ENCODE peak calls at places on chromosomes 7 and 10, in seven cellular contexts. P, E, C, Y, U, D and B are unnamed samples.

GRCh38 chr10:109912335-109913282 is 10.7 kb downstream of the XPNPEP1 start:
- DNase-seq in C (no peak), Y (no peak), D (no peak), P (no peak), E (no peak), U (no peak), B (no peak)

GRCh38 chr10:49700997-49701396 is 21.5 kb downstream of the C10orf53 start:
- DNase-seq in D (no peak), U (no peak), P (no peak), C (no peak), E (no peak), Y (no peak), B (no peak)

GRCh38 chr10:113261130-113261529 is 291.7 kb upstream of the HABP2 start:
- DNase-seq in P (no peak), Y (no peak), U (no peak), D (no peak), C (no peak), E (no peak), B (no peak)

GRCh38 chr10:20466731-20467130 is 430.4 kb downstream of the NEBL start:
- DNase-seq in C (no peak), Y (no peak), P (no peak), U (no peak), E (peak; percentile 9), D (no peak), B (no peak)

GRCh38 chr10:116654816-116655215 is 34.1 kb downstream of the PNLIPRP2 start:
- DNase-seq in C (no peak), E (no peak), U (no peak), D (no peak), Y (peak; percentile 31), P (no peak), B (no peak)

GRCh38 chr7:154698726-154699291 is 304.1 kb downstream of the PAXIP1 start:
- DNase-seq in E (no peak), U (no peak), Y (peak; percentile 14), C (no peak), D (no peak), P (no peak), B (no peak)

GRCh38 chr10:123141791-123142700 is 5.9 kb upstream of the HMX2 start:
- DNase-seq in U (no peak), P (no peak), C (no peak), E (no peak), Y (no peak), D (no peak), B (no peak)

GRCh38 chr10:125556884-125557283 is 126.1 kb downstream of the TEX36 start:
- DNase-seq in C (no peak), U (no peak), D (no peak), E (no peak), P (no peak), Y (no peak), B (no peak)

GRCh38 chr10:71494470-71494869 is 97.8 kb downstream of the CDH23 start:
- DNase-seq in D (no peak), P (no peak), Y (no peak), E (no peak), U (no peak), C (no peak), B (no peak)

GRCh38 chr10:33067917-33068316 is 109.9 kb upstream of the ITGB1 start:
- DNase-seq in E (no peak), P (no peak), Y (no peak), C (no peak), U (no peak), D (no peak), B (no peak)

GRCh38 chr7:130208511-130208910 is 851 bp downstream of the SSMEM1 start:
- DNase-seq in C (no peak), D (no peak), U (no peak), P (no peak), Y (no peak), E (no peak), B (no peak)

GRCh38 chr7:87876040-87876758 is at the start of the genes DBF4 and SLC25A40:
- DNase-seq in D (peak; percentile 94), E (peak; percentile 49), P (peak; percentile 95), Y (peak; percentile 96), C (peak; percentile 96), U (peak; percentile 84), B (peak; percentile 96)

GRCh38 chr10:12252882-12253546 is 57.0 kb downstream of the CDC123 start:
- DNase-seq in E (no peak), C (no peak), P (no peak), U (no peak), Y (peak; percentile 65), D (no peak), B (no peak)

GRCh38 chr10:102233997-102234396 is 7.3 kb downstream of the PITX3 start:
- DNase-seq in P (no peak), Y (no peak), D (no peak), C (no peak), E (no peak), U (no peak), B (no peak)

GRCh38 chr10:110040767-110041478 is 33.1 kb downstream of the ADD3 start:
- DNase-seq in D (no peak), P (no peak), C (no peak), Y (peak; percentile 3), U (no peak), E (no peak), B (no peak)

GRCh38 chr10:125000366-125001312 is 58.7 kb downstream of the ZRANB1 start:
- DNase-seq in D (no peak), Y (no peak), E (no peak), P (peak; percentile 18), C (no peak), U (no peak), B (peak; percentile 64)

GRCh38 chr7:2668401-2668800 is 19.6 kb upstream of the AMZ1 start:
- DNase-seq in E (no peak), C (no peak), P (no peak), U (no peak), Y (peak; percentile 51), D (no peak), B (no peak)

GRCh38 chr10:103676851-103677417 is 178.4 kb downstream of the SH3PXD2A start:
- DNase-seq in C (no peak), E (no peak), P (no peak), D (no peak), Y (no peak), U (no peak), B (no peak)

GRCh38 chr10:92222603-92223275 is 68.1 kb downstream of the CPEB3 start:
- DNase-seq in U (no peak), D (peak; percentile 34), C (no peak), Y (no peak), P (no peak), E (no peak), B (no peak)

DNA sequence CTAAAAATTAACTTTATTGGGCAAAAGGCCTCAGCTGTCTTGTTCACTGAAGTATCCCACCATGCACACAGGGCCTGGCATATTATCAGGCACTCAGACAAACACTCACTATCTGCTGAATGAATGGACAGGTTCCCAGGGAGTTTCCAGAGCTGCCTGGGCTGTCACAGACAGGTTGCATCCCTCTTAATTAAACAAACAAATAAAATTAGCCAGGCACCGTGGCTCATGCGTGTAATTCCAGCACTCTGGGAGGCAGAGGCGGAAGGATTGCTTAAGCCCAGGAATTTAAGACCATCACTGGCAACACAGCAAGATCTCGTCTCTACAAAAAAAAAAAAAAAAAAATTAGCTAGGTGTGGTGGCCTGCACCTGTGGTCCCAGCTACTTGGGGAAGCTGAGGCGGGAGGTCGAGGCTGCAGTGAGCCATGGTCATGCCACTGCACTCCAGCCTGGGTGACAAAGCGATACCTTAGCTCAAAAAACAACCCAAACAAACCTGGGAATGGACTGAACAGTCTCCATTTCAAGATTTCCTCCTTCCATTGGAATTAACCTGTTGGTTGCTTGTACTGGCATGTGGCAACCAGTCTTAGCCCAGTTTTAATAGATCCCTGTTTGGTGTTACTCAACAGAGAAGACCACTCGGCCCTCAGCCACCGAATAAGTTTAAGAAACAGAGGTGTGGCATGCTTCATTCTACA is 1.3 kb upstream of the TSPAN14 start:
- DNase-seq in C (no peak), D (no peak), E (no peak), Y (no peak), P (no peak), U (no peak), B (no peak)
- H3K4me3 ChIP-seq in C (peak overlapping the region; percentile 7), D (no peak overlapping the region), E (peak overlapping the region; percentile 54), Y (peak overlapping the region; percentile 98), P (peak overlapping the region; percentile 55), U (peak overlapping the region; percentile 57), B (peak overlapping the region; percentile 44)

GRCh38 chr7:22404421-22405023 is 47.6 kb upstream of the RAPGEF5 start:
- DNase-seq in E (no peak), P (no peak), C (no peak), Y (no peak), D (no peak), U (no peak), B (no peak)

GRCh38 chr7:22403344-22403743 is 46.4 kb upstream of the RAPGEF5 start:
- DNase-seq in P (no peak), D (no peak), E (no peak), C (no peak), Y (no peak), U (no peak), B (no peak)

GRCh38 chr7:22411977-22412693 is 55.2 kb upstream of the RAPGEF5 start:
- DNase-seq in Y (no peak), P (no peak), C (no peak), E (no peak), D (no peak), U (no peak), B (no peak)

GRCh38 chr7:22402250-22402649 is 45.3 kb upstream of the RAPGEF5 start:
- DNase-seq in D (no peak), P (no peak), C (no peak), E (no peak), Y (no peak), U (no peak), B (no peak)

GRCh38 chr7:22406715-22407114 is 49.8 kb upstream of the RAPGEF5 start:
- DNase-seq in C (no peak), P (no peak), E (no peak), D (no peak), U (no peak), Y (no peak), B (no peak)
- H3K9me3 ChIP-seq in C (no peaks in the 10 kb centered on the region), P (no peaks in the 10 kb centered on the region), E (no peaks in the 10 kb centered on the region), D (no peaks in the 10 kb centered on the region), U (no peaks in the 10 kb centered on the region), Y (no peaks in the 10 kb centered on the region), B (no peaks in the 10 kb centered on the region)

GRCh38 chr7:35024298-35024697 is 13.0 kb downstream of the DPY19L1 start:
- DNase-seq in Y (no peak), D (no peak), P (no peak), C (no peak), U (no peak), E (no peak), B (no peak)
- H3K4me1 ChIP-seq in Y (peaks cover 84% of the 10 kb centered on the region), D (no peaks in the 10 kb centered on the region), P (peaks cover 14% of the 10 kb centered on the region), C (no peaks in the 10 kb centered on the region), U (no peaks in the 10 kb centered on the region), E (peaks cover 17% of the 10 kb centered on the region), B (no peaks in the 10 kb centered on the region)

GRCh38 chr7:45921699-45922519 is 837 bp upstream of the IGFBP3 start:
- DNase-seq in Y (peak; percentile 85), E (no peak), D (peak; percentile 78), U (peak; percentile 50), C (no peak), P (peak; percentile 78), B (peak; percentile 65)

GRCh38 chr7:45923818-45924217 is 2.7 kb upstream of the IGFBP3 start:
- DNase-seq in Y (no peak), E (no peak), P (no peak), D (no peak), U (no peak), C (no peak), B (no peak)

GRCh38 chr7:45923290-45923689 is 2.2 kb upstream of the IGFBP3 start:
- DNase-seq in Y (peak; percentile 81), U (peak; percentile 62), E (no peak), C (peak; percentile 59), P (peak; percentile 75), D (peak; percentile 73), B (peak; percentile 91)

GRCh38 chr7:45921381-45921698 is 268 bp upstream of the IGFBP3 start:
- DNase-seq in U (no peak), E (no peak), P (no peak), D (no peak), Y (no peak), C (no peak), B (no peak)

GRCh38 chr7:45922810-45923209 is 1.7 kb upstream of the IGFBP3 start:
- DNase-seq in D (peak; percentile 47), Y (peak; percentile 41), U (no peak), P (peak; percentile 29), E (no peak), C (no peak), B (no peak)
- H3K4me3 ChIP-seq in D (peak overlapping the region; percentile 16), Y (peak overlapping the region; percentile 66), U (peak overlapping the region; percentile 32), P (peak overlapping the region; percentile 37), E (peak overlapping the region; percentile 58), C (peak overlapping the region; percentile 48), B (peak overlapping the region; percentile 22)